ENCODE peak calls at places on chromosomes 5 and 9, in six cellular contexts. D, Q, B, S, K and M are unnamed samples.

GRCh38 chr5:95178046-95178651 is 106.7 kb downstream of the MCTP1 start:
- DNase-seq in K (peak; percentile 88), S (no peak), Q (no peak), D (no peak), B (peak; percentile 94), M (peak; percentile 12)

GRCh38 chr9:105662184-105663104 is at the start of gene TAL2:
- DNase-seq in Q (no peak), K (no peak), B (no peak), D (no peak), S (no peak), M (no peak)

GRCh38 chr5:107253246-107253645 is 417.5 kb downstream of the EFNA5 start:
- DNase-seq in B (no peak), Q (no peak), D (no peak), K (no peak), S (no peak), M (no peak)

GRCh38 chr9:21802418-21803000 is at the start of gene MTAP:
- DNase-seq in B (peak; percentile 92), Q (peak; percentile 96), D (peak; percentile 90), S (no peak), K (peak; percentile 94), M (peak; percentile 89)

GRCh38 chr5:61598140-61598539 is 266.1 kb downstream of the ZSWIM6 start:
- DNase-seq in D (no peak), Q (no peak), S (no peak), B (no peak), K (no peak), M (no peak)

GRCh38 chr5:96577909-96578308 is 84.3 kb upstream of the CAST start:
- DNase-seq in K (no peak), Q (no peak), S (no peak), B (no peak), D (no peak), M (no peak)

GRCh38 chr9:77447646-77448045 is 200.5 kb downstream of the GNA14 start:
- DNase-seq in Q (no peak), K (no peak), B (no peak), S (no peak), D (no peak), M (no peak)

GRCh38 chr9:89172398-89172797 is 6.2 kb downstream of the SHC3 start:
- DNase-seq in B (no peak), Q (no peak), K (no peak), S (no peak), D (no peak), M (no peak)

GRCh38 chr5:37875051-37875787 is 35.4 kb upstream of the GDNF start:
- DNase-seq in S (no peak), K (no peak), Q (no peak), D (no peak), B (no peak), M (no peak)

GRCh38 chr9:20634895-20635294 is 12.6 kb upstream of the MLLT3 start:
- DNase-seq in B (no peak), D (no peak), K (no peak), S (no peak), Q (no peak), M (no peak)

GRCh38 chr9:94937214-94937903 is 210.9 kb downstream of the AOPEP start:
- DNase-seq in Q (no peak), K (no peak), D (no peak), B (no peak), S (no peak), M (no peak)

GRCh38 chr9:551986-552930 is 289.2 kb upstream of the DMRT1 start:
- DNase-seq in K (no peak), D (no peak), Q (no peak), B (no peak), S (no peak), M (no peak)

GRCh38 chr5:178257650-178258049 is 25.0 kb upstream of the PHYKPL start:
- DNase-seq in Q (no peak), S (no peak), B (no peak), K (no peak), D (no peak), M (no peak)

GRCh38 chr5:178261666-178262600 is 29.3 kb upstream of the PHYKPL start:
- DNase-seq in D (no peak), B (no peak), Q (no peak), S (no peak), K (no peak), M (no peak)

GRCh38 chr5:178256746-178257145 is 24.1 kb upstream of the PHYKPL start:
- DNase-seq in K (no peak), Q (no peak), D (no peak), B (no peak), S (no peak), M (no peak)

GRCh38 chr5:178264044-178264443 is 31.4 kb upstream of the PHYKPL start:
- DNase-seq in D (no peak), Q (no peak), S (no peak), B (no peak), K (no peak), M (no peak)

GRCh38 chr5:178259623-178260536 is 27.3 kb upstream of the PHYKPL start:
- DNase-seq in S (no peak), B (no peak), K (no peak), D (no peak), Q (no peak), M (no peak)
- TF ChIP-seq CTCF in S (no peak), B (no peak), K (no peak), D (no peak), Q (no peak), M (no peak)

GRCh38 chr5:22531986-22532385 is 321.2 kb downstream of the CDH12 start:
- DNase-seq in D (no peak), K (no peak), S (no peak), B (no peak), Q (no peak), M (no peak)
- TF ChIP-seq CTCF in D (no peak), K (no peak), S (no peak), B (no peak), Q (no peak), M (no peak)

DNA sequence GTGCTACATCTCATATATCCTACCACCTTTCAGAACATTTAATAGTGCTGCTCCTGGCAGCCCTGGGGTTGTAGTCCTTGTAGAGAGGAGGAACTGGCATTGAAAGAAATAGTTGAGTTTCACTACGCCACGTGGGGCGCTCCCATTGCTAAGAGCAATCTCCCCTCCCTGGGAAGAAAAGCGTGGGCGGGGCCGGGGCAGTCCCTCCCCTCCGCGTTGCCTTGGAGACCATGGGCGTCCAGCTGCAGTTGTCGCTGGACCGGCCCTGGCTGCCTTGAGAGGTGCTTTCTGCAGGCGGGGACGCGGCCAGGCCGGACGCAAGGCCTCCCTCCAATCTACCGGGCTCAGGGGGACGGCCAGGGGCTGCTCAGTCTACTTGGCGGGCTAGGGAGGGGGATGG is 368 bp upstream of the CCDC180 start:
- DNase-seq in D (peak; percentile 65), K (no peak), S (no peak), B (peak; percentile 97), Q (peak; percentile 86), M (no peak)
- TF ChIP-seq CTCF in D (no peak), K (no peak), S (no peak), B (peak; percentile 55), Q (no peak), M (no peak)

GRCh38 chr9:81035601-81036000 is 653.7 kb downstream of the TLE1 start:
- DNase-seq in Q (no peak), B (no peak), D (no peak), K (no peak), S (no peak), M (no peak)
- TF ChIP-seq CTCF in Q (no peak), B (no peak), D (no peak), K (no peak), S (no peak), M (no peak)